ENCODE peak calls at places on chromosome 3, in four cellular contexts. One of them, this sample, is unnamed.

GRCh38 chr3:43997788-43998373 is 243.8 kb upstream of the TOPAZ1 start:
- DNase-seq in epithelial cell of esophagus: no peak
- DNase-seq in activated CD8-positive, alpha-beta memory T cell treated with anti-CD3 and anti-CD28 coated beads, Interleukin-2, amount 10 ng/mL, durations not matched to agents 7 days and 5 days: no peak
- DNase-seq in Calu3: no peak
- DNase-seq in this sample: no peak

GRCh38 chr3:118945834-118946233 is 88.8 kb downstream of the IGSF11 start:
- DNase-seq in epithelial cell of esophagus: no peak
- DNase-seq in activated CD8-positive, alpha-beta memory T cell treated with anti-CD3 and anti-CD28 coated beads, Interleukin-2, amount 10 ng/mL, durations not matched to agents 7 days and 5 days: no peak
- DNase-seq in Calu3: no peak
- DNase-seq in this sample: no peak

GRCh38 chr3:196963309-196963953 is 5.2 kb downstream of the PIGZ start:
- DNase-seq in epithelial cell of esophagus: no peak
- DNase-seq in activated CD8-positive, alpha-beta memory T cell treated with anti-CD3 and anti-CD28 coated beads, Interleukin-2, amount 10 ng/mL, durations not matched to agents 7 days and 5 days: no peak
- DNase-seq in Calu3: no peak
- DNase-seq in this sample: no peak

GRCh38 chr3:170154569-170155143 is 26.9 kb downstream of the PHC3 start:
- DNase-seq in epithelial cell of esophagus: no peak
- DNase-seq in activated CD8-positive, alpha-beta memory T cell treated with anti-CD3 and anti-CD28 coated beads, Interleukin-2, amount 10 ng/mL, durations not matched to agents 7 days and 5 days: no peak
- DNase-seq in Calu3: no peak
- DNase-seq in this sample: no peak

GRCh38 chr3:42050126-42050525 is 41.0 kb upstream of the TRAK1 start:
- DNase-seq in epithelial cell of esophagus: no peak
- DNase-seq in activated CD8-positive, alpha-beta memory T cell treated with anti-CD3 and anti-CD28 coated beads, Interleukin-2, amount 10 ng/mL, durations not matched to agents 7 days and 5 days: no peak
- DNase-seq in Calu3: no peak
- DNase-seq in this sample: no peak

GRCh38 chr3:143224731-143225130 is 105.2 kb downstream of the CHST2 start:
- DNase-seq in epithelial cell of esophagus: no peak
- DNase-seq in activated CD8-positive, alpha-beta memory T cell treated with anti-CD3 and anti-CD28 coated beads, Interleukin-2, amount 10 ng/mL, durations not matched to agents 7 days and 5 days: no peak
- DNase-seq in Calu3: no peak
- DNase-seq in this sample: no peak

GRCh38 chr3:142624725-142625440 is 28.7 kb downstream of the PLS1 start:
- DNase-seq in epithelial cell of esophagus: no peak
- DNase-seq in activated CD8-positive, alpha-beta memory T cell treated with anti-CD3 and anti-CD28 coated beads, Interleukin-2, amount 10 ng/mL, durations not matched to agents 7 days and 5 days: no peak
- DNase-seq in Calu3: no peak
- DNase-seq in this sample: no peak

GRCh38 chr3:55718475-55718874 is 231.4 kb upstream of the WNT5A start:
- DNase-seq in epithelial cell of esophagus: no peak
- DNase-seq in activated CD8-positive, alpha-beta memory T cell treated with anti-CD3 and anti-CD28 coated beads, Interleukin-2, amount 10 ng/mL, durations not matched to agents 7 days and 5 days: no peak
- DNase-seq in Calu3: no peak
- DNase-seq in this sample: no peak

GRCh38 chr3:63954182-63954581 is 42.0 kb upstream of the SCAANT1 start:
- DNase-seq in epithelial cell of esophagus: peak; percentile 97
- DNase-seq in activated CD8-positive, alpha-beta memory T cell treated with anti-CD3 and anti-CD28 coated beads, Interleukin-2, amount 10 ng/mL, durations not matched to agents 7 days and 5 days: no peak
- DNase-seq in Calu3: no peak
- DNase-seq in this sample: no peak

GRCh38 chr3:32841875-32842505 is 24.2 kb downstream of the TRIM71 start:
- DNase-seq in epithelial cell of esophagus: peak; percentile 32
- DNase-seq in activated CD8-positive, alpha-beta memory T cell treated with anti-CD3 and anti-CD28 coated beads, Interleukin-2, amount 10 ng/mL, durations not matched to agents 7 days and 5 days: no peak
- DNase-seq in Calu3: no peak
- DNase-seq in this sample: no peak

This sample was measured in cerebellum.